ENCODE peak calls at places on chromosomes 1 and 21, in five cellular contexts. F is CD8-positive, alpha-beta memory T cell; S is GM23248; N is CD4-positive, alpha-beta T cell; L is cardiac muscle cell. U is an unnamed sample. For H3K27me3, the result is how much of the 10 kb centered on the place peaks cover.

GRCh38 chr1:192535916-192536662 is 39.5 kb upstream of the RGS1 start:
- DNase-seq in F (no peak), S (no peak), N (no peak), L (no peak), U (no peak)

GRCh38 chr1:201025571-201026002 is 2.1 kb upstream of the KIF21B start:
- DNase-seq in F (no peak), S (peak), N (no peak), L (peak), U (no peak)

GRCh38 chr1:89085781-89086180 is 20.8 kb upstream of the GBP1 start:
- DNase-seq in F (peak), S (no peak), N (no peak), L (peak), U (no peak)

GRCh38 chr1:94048413-94049164 is 72.4 kb downstream of the ABCA4 start:
- DNase-seq in F (no peak), S (peak), N (no peak), L (peak), U (peak)

GRCh38 chr21:32940079-32941014 is 85.4 kb upstream of the OLIG2 start:
- DNase-seq in F (peak), S (peak), N (peak), L (peak), U (peak)

GRCh38 chr1:30303387-30303786 is 420.0 kb downstream of the MATN1 start:
- DNase-seq in F (no peak), S (no peak), N (no peak), L (no peak), U (no peak)

GRCh38 chr1:245871881-245872280 is 635.2 kb downstream of the SMYD3 start:
- DNase-seq in F (no peak), S (peak), N (no peak), L (peak), U (no peak)

GRCh38 chr1:23343246-23344110 is 606 bp downstream of the HNRNPR start:
- DNase-seq in F (peak), S (peak), N (peak), L (peak), U (no peak)

GRCh38 chr1:11874624-11875023 is 15.9 kb upstream of the NPPB start:
- DNase-seq in F (no peak), S (no peak), N (no peak), L (no peak), U (no peak)

GRCh38 chr1:11873395-11873794 is 14.7 kb upstream of the NPPB start:
- DNase-seq in F (no peak), S (no peak), N (no peak), L (no peak), U (no peak)

GRCh38 chr1:11873954-11874562 is 15.3 kb upstream of the NPPB start:
- DNase-seq in F (no peak), S (no peak), N (no peak), L (no peak), U (peak)

GRCh38 chr1:11878081-11878890 is 19.5 kb upstream of the NPPB start:
- DNase-seq in F (no peak), S (no peak), N (no peak), L (no peak), U (no peak)

GRCh38 chr1:11875094-11875493 is 16.3 kb upstream of the NPPB start:
- DNase-seq in F (no peak), S (no peak), N (no peak), L (no peak), U (no peak)
- H3K27me3 ChIP-seq in F (under half), S (under half), N (under half), L (under half), U (under half)

DNA sequence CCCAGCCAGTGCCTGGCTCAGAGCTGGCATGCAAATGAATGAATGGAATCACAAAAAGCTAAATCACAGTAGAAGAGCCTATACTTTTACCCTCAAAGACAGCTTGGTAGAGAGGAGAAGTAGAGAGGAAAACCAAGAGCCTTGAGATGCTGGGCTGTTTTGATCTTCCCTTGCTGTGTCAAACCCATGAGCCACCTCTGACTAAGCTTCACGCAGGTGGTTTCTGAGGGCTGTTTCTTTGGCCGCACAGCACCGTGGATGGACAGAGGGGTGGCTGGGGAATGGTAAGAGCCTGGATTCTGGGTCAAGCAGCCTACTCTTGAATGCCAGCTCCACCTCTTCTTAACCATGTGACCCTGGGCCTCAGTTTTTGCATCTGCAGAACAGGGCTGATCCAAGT is 18.6 kb downstream of the ABCG1 start:
- DNase-seq in F (peak), S (no peak), N (no peak), L (no peak), U (no peak)
- H3K27me3 ChIP-seq in F (under half), S (half or more), N (under half), L (under half), U (under half)

DNA sequence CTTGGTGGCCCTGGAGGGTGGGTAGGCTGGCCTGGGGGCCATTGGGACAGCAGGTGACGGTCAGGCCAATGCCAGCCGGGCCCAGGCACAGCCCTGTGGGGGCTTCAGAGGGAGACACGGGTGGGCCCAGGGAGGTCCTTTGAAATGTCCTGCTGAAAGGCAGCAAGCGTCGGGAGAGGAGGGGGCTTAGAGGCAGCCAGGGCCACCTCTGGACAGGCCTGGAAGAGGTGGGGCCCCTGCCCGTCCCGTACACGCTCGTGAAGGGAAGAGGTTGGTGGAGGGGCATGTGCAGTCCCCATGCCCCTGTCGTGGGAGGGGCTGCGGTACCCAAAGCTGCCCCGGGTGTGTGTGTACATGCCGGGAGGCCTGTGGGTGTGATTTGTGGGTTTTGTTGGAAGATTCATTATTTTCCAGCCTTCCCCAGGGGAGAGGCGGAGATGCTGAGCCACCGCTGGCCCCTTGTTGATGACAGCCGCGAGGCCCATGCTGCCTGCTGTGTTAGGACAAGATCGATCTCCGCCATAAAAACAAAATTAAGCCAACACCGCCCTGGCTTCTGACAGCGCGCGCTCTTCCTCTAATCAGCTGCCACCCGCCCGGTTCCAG is 3.4 kb upstream of the PLCH2 start:
- DNase-seq in F (no peak), S (no peak), N (no peak), L (no peak), U (no peak)
- H3K27me3 ChIP-seq in F (under half), S (under half), N (under half), L (under half), U (under half)

GRCh38 chr1:938088-938683 is 14.5 kb downstream of the SAMD11 start:
- DNase-seq in F (no peak), S (peak), N (no peak), L (peak), U (no peak)
- H3K27me3 ChIP-seq in F (under half), S (under half), N (half or more), L (under half), U (half or more)

GRCh38 chr1:197904126-197904787 is 1.8 kb downstream of the C1orf53 start:
- DNase-seq in F (no peak), S (no peak), N (no peak), L (no peak), U (no peak)
- H3K27me3 ChIP-seq in F (under half), S (under half), N (half or more), L (half or more), U (half or more)